ENCODE peak calls at places on chromosomes 11 and 22, in four cellular contexts. X is AG09309, B is HFF-Myc, Z is T47D. J is an unnamed sample.

GRCh38 chr11:46247664-46248063 is 29.8 kb upstream of the CREB3L1 start:
- DNase-seq in B (no peak), X (no peak), Z (peak; percentile 58), J (no peak)

GRCh38 chr11:35035894-35036408 is 103.0 kb upstream of the CD44 start:
- DNase-seq in Z (no peak), B (peak; percentile 63), X (peak; percentile 98), J (no peak)

GRCh38 chr11:103529217-103529684 is 420.0 kb downstream of the DYNC2H1 start:
- DNase-seq in B (peak; percentile 37), Z (no peak), X (peak; percentile 32), J (no peak)

GRCh38 chr11:67437082-67437821 is at the start of gene PTPRCAP:
- DNase-seq in B (no peak), Z (no peak), X (no peak), J (no peak)

GRCh38 chr11:126159719-126160344 is 51.6 kb downstream of the RPUSD4 start:
- DNase-seq in B (no peak), X (no peak), Z (no peak), J (no peak)

GRCh38 chr11:18536195-18536594 is 9.5 kb upstream of the TSG101 start:
- DNase-seq in B (no peak), Z (no peak), X (no peak), J (no peak)

GRCh38 chr11:124970925-124971324 is 16.9 kb downstream of the CCDC15 start:
- DNase-seq in B (no peak), Z (peak; percentile 82), X (no peak), J (no peak)

GRCh38 chr11:96021901-96022650 is 98.2 kb upstream of the MTMR2 start:
- DNase-seq in B (no peak), X (no peak), Z (no peak), J (no peak)

GRCh38 chr11:130071211-130071712 is 1.6 kb downstream of the APLP2 start:
- DNase-seq in B (no peak), Z (peak; percentile 56), X (no peak), J (no peak)

GRCh38 chr11:551596-551995 is 8.9 kb downstream of the LMNTD2 start:
- DNase-seq in Z (no peak), B (no peak), X (no peak), J (no peak)

GRCh38 chr11:29260939-29261705 is 755.7 kb downstream of the KCNA4 start:
- DNase-seq in Z (no peak), X (no peak), B (no peak), J (no peak)

GRCh38 chr22:21837184-21837979 is 30.1 kb downstream of the MAPK1 start:
- DNase-seq in B (peak; percentile 69), X (peak; percentile 53), Z (no peak), J (no peak)

GRCh38 chr11:94193288-94193687 is 64.6 kb downstream of the PANX1 start:
- DNase-seq in B (no peak), X (no peak), Z (no peak), J (no peak)

GRCh38 chr11:393219-394033 is 583 bp upstream of the PKP3 start:
- DNase-seq in B (no peak), X (peak; percentile 33), Z (peak; percentile 90), J (no peak)

GRCh38 chr11:37533830-37534229 is 935.8 kb upstream of the RAG2 start:
- DNase-seq in X (no peak), Z (no peak), B (no peak), J (no peak)

GRCh38 chr11:60328460-60328859 is 1.4 kb downstream of the MS4A6E start:
- DNase-seq in Z (no peak), X (no peak), B (no peak), J (no peak)

GRCh38 chr11:88431675-88432341 is 94.3 kb upstream of the CTSC start:
- DNase-seq in Z (no peak), B (no peak), X (no peak), J (no peak)

GRCh38 chr11:65885231-65885630 is 3.0 kb downstream of the FIBP start:
- DNase-seq in B (no peak), Z (no peak), X (no peak), J (no peak)

GRCh38 chr11:104146421-104146820 is 17.5 kb downstream of the PDGFD start:
- DNase-seq in X (peak; percentile 43), Z (no peak), B (no peak), J (no peak)

GRCh38 chr11:12179521-12179920 is 69.1 kb downstream of the MICAL2 start:
- DNase-seq in Z (no peak), B (no peak), X (no peak), J (peak; percentile 56)

GRCh38 chr22:38089474-38089851 is 5.5 kb upstream of the SLC16A8 start:
- DNase-seq in Z (no peak), B (no peak), X (no peak), J (no peak)

GRCh38 chr11:11171854-11172253 is 181.2 kb downstream of the CSNK2A3 start:
- DNase-seq in Z (no peak), X (no peak), B (no peak), J (no peak)

GRCh38 chr22:47808886-47809620 is 1046.6 kb downstream of the TBC1D22A start:
- DNase-seq in B (no peak), Z (no peak), X (no peak), J (no peak)

GRCh38 chr11:69864589-69864929 is 45.3 kb upstream of the FGF3 start:
- DNase-seq in X (no peak), Z (no peak), B (no peak), J (peak; percentile 55)

GRCh38 chr11:77448269-77448668 is 25.6 kb downstream of the PAK1 start:
- DNase-seq in Z (no peak), X (no peak), B (no peak), J (no peak)

J was measured in posterior cingulate gyrus.